ENCODE peak calls at places on chromosomes 4 and X, in ten cellular contexts. O is fibroblast of mammary gland, M is fibroblast of pulmonary artery, P is AG10803, U is mammary epithelial cell, Y is cardiac muscle cell, H is endodermal cell, W is skeletal muscle cell, R is foreskin fibroblast, E is lung. X is an unnamed sample.

GRCh38 chrX:56800307-56800706 is 71.3 kb downstream of the NBDY start:
- DNase-seq in O (no peak), M (no peak), H (no peak), P (no peak), E (no peak), U (no peak), Y (no peak), W (no peak), R (no peak), X (no peak)

GRCh38 chrX:14497184-14497666 is 32.1 kb upstream of the GLRA2 start:
- DNase-seq in R (no peak), O (peak; percentile 19), U (no peak), P (peak; percentile 8), W (no peak), H (no peak), Y (peak; percentile 5), M (peak; percentile 1), E (no peak), X (peak; percentile 29)

GRCh38 chr4:150582101-150582565 is at the start of gene MAB21L2:
- DNase-seq in E (no peak), U (no peak), Y (no peak), H (peak; percentile 66), M (peak; percentile 20), P (no peak), W (no peak), R (no peak), O (no peak), X (no peak)

GRCh38 chr4:130825283-130825682 is 1729.3 kb downstream of the C4orf33 start:
- DNase-seq in P (no peak), H (no peak), M (no peak), Y (no peak), W (peak; percentile 4), R (no peak), O (peak; percentile 63), E (no peak), U (no peak), X (no peak)

GRCh38 chrX:21723097-21723496 is 34.8 kb downstream of the SMPX start:
- DNase-seq in M (no peak), W (no peak), R (no peak), Y (no peak), U (peak; percentile 11), H (peak; percentile 67), P (peak; percentile 35), E (no peak), O (peak; percentile 34), X (no peak)

GRCh38 chr4:25872851-25873631 is 10.3 kb upstream of the SEL1L3 start:
- DNase-seq in U (no peak), M (no peak), O (no peak), P (no peak), Y (no peak), W (no peak), R (no peak), H (no peak), E (no peak), X (no peak)

GRCh38 chr4:143358923-143359694 is 22.4 kb downstream of the GAB1 start:
- DNase-seq in O (peak; percentile 60), R (peak; percentile 71), W (no peak), Y (peak; percentile 75), H (no peak), M (peak; percentile 83), U (peak; percentile 81), P (peak; percentile 34), E (peak; percentile 67), X (peak; percentile 21)

GRCh38 chr4:184007891-184008290 is 102.8 kb downstream of the STOX2 start:
- DNase-seq in E (no peak), Y (no peak), M (no peak), H (no peak), W (no peak), O (peak; percentile 22), R (no peak), P (peak; percentile 19), U (peak; percentile 32), X (no peak)

DNA sequence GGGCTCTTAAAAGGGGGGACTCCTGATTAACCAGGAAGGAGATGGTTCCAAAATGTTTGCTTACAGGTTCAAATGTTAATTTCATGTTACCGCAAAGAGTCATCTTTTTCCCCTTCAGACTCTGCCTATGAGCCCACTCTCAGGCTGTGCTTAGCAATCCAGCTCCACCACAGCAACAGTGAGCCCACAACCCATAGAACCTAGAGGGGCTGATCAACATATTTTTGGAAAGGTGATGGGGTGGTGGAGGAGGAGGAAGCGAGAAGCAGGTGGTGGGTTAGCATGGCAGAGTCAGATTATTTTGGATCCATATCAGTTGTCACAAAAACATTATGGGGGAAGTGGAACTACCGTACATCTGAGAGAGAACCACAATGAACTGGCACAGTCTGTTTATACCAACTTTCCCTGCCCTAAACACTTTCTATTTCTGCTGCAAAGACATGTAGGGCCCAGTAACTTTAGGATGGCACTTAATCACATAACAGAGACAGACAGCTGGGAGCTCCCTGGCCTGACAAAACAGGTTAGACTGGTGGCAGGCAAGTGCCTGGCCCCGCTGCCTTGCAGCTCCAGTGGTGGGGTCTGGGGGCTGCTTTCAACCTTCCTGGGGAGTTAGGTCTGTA is 4.4 kb downstream of the SLC9A7 start:
- DNase-seq in H (no peak), O (no peak), U (no peak), M (no peak), R (no peak), P (no peak), E (no peak), Y (no peak), W (no peak), X (no peak)
- H3K4me3 ChIP-seq in H (no peak overlapping the region), O (no peak overlapping the region), U (no peak overlapping the region), M (no peak overlapping the region), R (no peak overlapping the region), P (no peak overlapping the region), E (no peak overlapping the region), Y (no peak overlapping the region), W (no peak overlapping the region), X (no peak overlapping the region)

DNA sequence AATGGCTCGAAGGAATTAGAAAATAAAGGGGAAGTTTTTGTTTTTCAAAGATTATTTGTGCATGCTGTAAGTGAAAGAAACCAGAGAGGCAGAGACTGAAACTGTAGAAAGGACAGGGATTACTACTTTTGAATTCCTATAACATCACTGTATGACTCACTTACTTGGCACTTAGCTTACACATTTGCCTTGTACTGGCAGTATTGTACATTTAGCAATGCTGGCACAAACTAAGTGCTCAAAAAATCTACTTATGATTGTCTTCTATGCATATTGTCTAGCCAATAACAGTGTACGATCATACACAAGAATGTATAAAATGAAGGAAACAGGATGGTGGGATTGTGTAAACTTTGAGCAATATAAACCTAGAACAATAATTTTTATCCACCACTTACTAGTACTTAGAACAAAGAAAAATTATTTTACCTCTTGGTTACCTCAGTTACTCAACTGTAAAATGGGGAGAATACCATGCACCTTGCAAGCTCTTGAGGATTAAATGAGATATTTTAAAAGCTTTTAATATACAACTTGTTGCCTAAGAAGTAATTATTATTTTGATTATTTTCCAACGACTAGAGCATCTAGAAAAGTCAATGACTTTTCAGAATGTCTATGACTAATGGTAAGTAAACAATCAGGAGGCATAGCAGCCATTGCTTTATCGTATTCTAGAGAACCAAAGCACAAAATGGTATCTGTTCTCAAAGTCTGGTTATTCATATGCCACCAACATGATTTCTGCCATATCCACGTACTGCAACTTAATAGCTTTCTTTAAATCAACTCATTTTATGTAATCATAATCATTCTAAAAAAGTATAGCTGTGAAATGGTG is 4.7 kb downstream of the FAM120C start:
- DNase-seq in E (no peak), W (peak; percentile 61), U (peak; percentile 59), M (peak; percentile 84), Y (peak; percentile 81), P (peak; percentile 75), O (peak; percentile 80), H (no peak), R (peak; percentile 58), X (no peak)
- H3K4me3 ChIP-seq in E (no peak overlapping the region), W (no peak overlapping the region), U (no peak overlapping the region), M (peak overlapping the region; percentile 26), Y (no peak overlapping the region), P (no peak overlapping the region), O (no peak overlapping the region), H (no peak overlapping the region), R (no peak overlapping the region), X (no peak overlapping the region)

DNA sequence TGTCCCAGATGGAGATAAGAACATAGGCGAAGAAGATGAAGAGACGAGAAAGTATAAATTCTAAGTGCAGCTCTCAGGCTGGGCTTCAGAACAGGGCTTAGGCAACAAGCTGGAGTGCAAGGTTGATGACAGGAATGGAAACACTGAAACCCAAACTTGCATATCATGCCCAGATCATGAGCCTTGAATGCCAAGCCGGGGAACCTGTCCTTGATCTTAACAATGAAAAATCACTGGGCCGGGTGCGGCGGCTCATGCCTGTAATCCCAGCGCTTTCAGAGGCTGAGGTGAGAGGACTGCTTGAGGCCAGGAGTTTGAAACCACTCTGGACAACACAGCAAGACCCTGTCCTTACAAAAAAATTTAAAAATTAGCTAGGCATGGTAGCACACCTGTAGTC is 17.2 kb downstream of the AFAP1 start:
- DNase-seq in H (no peak), O (no peak), R (no peak), E (no peak), P (no peak), U (no peak), M (no peak), W (no peak), Y (no peak), X (no peak)
- H3K4me3 ChIP-seq in H (no peak overlapping the region), O (no peak overlapping the region), R (no peak overlapping the region), E (no peak overlapping the region), P (no peak overlapping the region), U (no peak overlapping the region), M (no peak overlapping the region), W (no peak overlapping the region), Y (no peak overlapping the region), X (no peak overlapping the region)

GRCh38 chr4:113331811-113332210 is 282.4 kb downstream of the ANK2 start:
- DNase-seq in O (no peak), R (no peak), P (no peak), E (no peak), U (no peak), M (no peak), W (no peak), Y (no peak), H (peak; percentile 63), X (no peak)

GRCh38 chr4:113330200-113330599 is 280.7 kb downstream of the ANK2 start:
- DNase-seq in U (no peak), W (no peak), E (no peak), P (no peak), O (no peak), H (no peak), Y (no peak), R (no peak), M (no peak), X (no peak)

GRCh38 chr4:113327513-113327912 is 278.1 kb downstream of the ANK2 start:
- DNase-seq in O (peak; percentile 70), M (peak; percentile 33), Y (peak; percentile 7), P (peak; percentile 37), W (peak; percentile 45), H (no peak), R (peak; percentile 65), U (no peak), E (no peak), X (no peak)

GRCh38 chr4:113328514-113328913 is 279.1 kb downstream of the ANK2 start:
- DNase-seq in O (no peak), W (no peak), U (no peak), M (peak; percentile 16), R (no peak), E (no peak), Y (peak; percentile 16), H (peak; percentile 83), P (no peak), X (no peak)

DNA sequence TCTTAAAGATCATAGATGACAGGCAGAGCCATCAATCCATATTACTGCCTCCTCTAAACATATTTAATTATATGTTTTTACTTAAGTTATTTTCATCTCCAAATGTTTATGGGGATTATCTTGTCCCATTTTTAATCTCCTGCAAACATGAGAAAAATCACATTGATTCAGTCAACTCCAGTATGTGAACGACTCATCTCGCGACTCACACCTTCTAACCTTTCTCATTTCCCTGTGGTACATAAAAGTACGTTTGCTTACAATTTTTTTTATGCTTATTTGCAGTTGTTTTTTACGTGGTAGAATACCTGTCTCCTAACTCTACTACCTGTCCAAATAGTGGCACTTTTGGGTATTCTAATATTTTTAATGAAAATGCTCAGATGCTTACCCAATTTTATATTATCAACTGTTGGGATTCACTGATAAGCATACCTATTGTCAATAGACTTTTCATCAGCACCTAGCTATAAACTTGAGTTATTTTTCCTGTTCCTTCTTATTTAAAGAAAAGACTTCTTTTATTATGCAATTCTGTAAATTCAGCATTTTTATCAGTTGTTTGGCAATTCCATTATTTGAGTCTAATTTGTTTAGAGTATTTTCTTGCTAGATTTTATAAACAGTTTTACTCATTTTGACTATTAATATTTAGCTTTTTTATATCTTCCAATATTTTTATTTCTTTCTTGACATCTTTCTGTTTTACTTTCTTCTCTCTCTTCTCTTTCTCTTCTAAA is 276.6 kb downstream of the ANK2 start:
- DNase-seq in M (no peak), O (peak; percentile 45), E (no peak), R (no peak), U (peak; percentile 34), P (no peak), Y (no peak), H (no peak), W (no peak), X (no peak)
- H3K4me3 ChIP-seq in M (no peak overlapping the region), O (no peak overlapping the region), E (no peak overlapping the region), R (no peak overlapping the region), U (no peak overlapping the region), P (no peak overlapping the region), Y (no peak overlapping the region), H (no peak overlapping the region), W (no peak overlapping the region), X (no peak overlapping the region)